ENCODE peak calls at places on chromosomes 13 and 19, in six cellular contexts. W is RPMI7951; J is activated CD4-positive, alpha-beta T cell treated with anti-CD3 and anti-CD28 coated beads for 48 hours; C is effector memory CD4-positive, alpha-beta T cell; I is transverse colon; T is ELF-1. L is an unnamed sample.

GRCh38 chr19:676343-677105 is at the start of gene FSTL3:
- DNase-seq in W (no peak), J (no peak), C (no peak), I (no peak), T (no peak), L (no peak)

GRCh38 chr13:42259515-42259914 is 12.4 kb upstream of the AKAP11 start:
- DNase-seq in W (no peak), J (no peak), C (no peak), I (no peak), T (no peak), L (no peak)

GRCh38 chr19:709965-710714 is 1.4 kb downstream of the PALM start:
- DNase-seq in W (no peak), J (no peak), C (no peak), I (no peak), T (no peak), L (no peak)

GRCh38 chr19:610071-610800 is 20.6 kb downstream of the HCN2 start:
- DNase-seq in W (peak; percentile 28), J (peak; percentile 53), C (peak; percentile 30), I (peak; percentile 52), T (no peak), L (peak; percentile 21)

GRCh38 chr13:51252954-51253531 is 30.8 kb downstream of the FAM124A start:
- DNase-seq in W (no peak), J (no peak), C (no peak), I (no peak), T (no peak), L (no peak)

GRCh38 chr19:54262066-54262465 is 5.0 kb upstream of the LILRB5 start:
- DNase-seq in W (no peak), J (no peak), C (no peak), I (no peak), T (no peak), L (no peak)

GRCh38 chr19:14198384-14199376 is 7.3 kb downstream of the ADGRL1 start:
- DNase-seq in W (no peak), J (no peak), C (no peak), I (no peak), T (no peak), L (no peak)

GRCh38 chr13:50617134-50617721 is 226.3 kb downstream of the DLEU7 start:
- DNase-seq in W (peak; percentile 85), J (no peak), C (no peak), I (no peak), T (no peak), L (no peak)

GRCh38 chr13:104616990-104617389 is 1550.8 kb upstream of the SLC10A2 start:
- DNase-seq in W (no peak), J (no peak), C (no peak), I (no peak), T (no peak), L (no peak)

GRCh38 chr13:113573065-113573464 is 11.5 kb upstream of the TFDP1 start:
- DNase-seq in W (no peak), J (no peak), C (no peak), I (no peak), T (no peak), L (no peak)

GRCh38 chr19:39163621-39164020 is 33.1 kb upstream of the NCCRP1 start:
- DNase-seq in W (no peak), J (no peak), C (no peak), I (no peak), T (no peak), L (no peak)

GRCh38 chr13:86932935-86933334 is 738.2 kb upstream of the SLITRK5 start:
- DNase-seq in W (no peak), J (no peak), C (no peak), I (no peak), T (peak; percentile 50), L (no peak)

GRCh38 chr13:60467098-60467497 is 70.1 kb downstream of the TDRD3 start:
- DNase-seq in W (no peak), J (no peak), C (no peak), I (no peak), T (no peak), L (no peak)

GRCh38 chr13:110521946-110522345 is 39.6 kb downstream of the RAB20 start:
- DNase-seq in W (no peak), J (no peak), C (no peak), I (no peak), T (no peak), L (no peak)

GRCh38 chr19:40502647-40503046 is 35.8 kb downstream of the SPTBN4 start:
- DNase-seq in W (no peak), J (no peak), C (no peak), I (peak; percentile 28), T (peak; percentile 57), L (no peak)

GRCh38 chr19:46211201-46211881 is 18.2 kb upstream of the IGFL1 start:
- DNase-seq in W (no peak), J (no peak), C (no peak), I (no peak), T (peak; percentile 96), L (no peak)

GRCh38 chr13:101267656-101268055 is 148.7 kb downstream of the NALCN start:
- DNase-seq in W (peak; percentile 89), J (no peak), C (no peak), I (no peak), T (no peak), L (no peak)

GRCh38 chr13:21738636-21739035 is 67.8 kb downstream of the FGF9 start:
- DNase-seq in W (no peak), J (no peak), C (no peak), I (no peak), T (no peak), L (no peak)

GRCh38 chr19:29843180-29844051 is 31.6 kb downstream of the CCNE1 start:
- DNase-seq in W (peak; percentile 26), J (peak; percentile 17), C (peak; percentile 15), I (peak; percentile 25), T (peak; percentile 82), L (no peak)

GRCh38 chr13:36986462-36987240 is 12.5 kb downstream of the ALG5 start:
- DNase-seq in W (peak; percentile 28), J (no peak), C (no peak), I (no peak), T (no peak), L (no peak)

GRCh38 chr13:46392967-46393366 is 5.9 kb upstream of the RUBCNL start:
- DNase-seq in W (no peak), J (no peak), C (no peak), I (no peak), T (no peak), L (no peak)

GRCh38 chr19:58317481-58318072 is 9.2 kb upstream of the ZSCAN22 start:
- DNase-seq in W (peak; percentile 53), J (no peak), C (no peak), I (no peak), T (no peak), L (no peak)

GRCh38 chr13:108448891-108449290 is 179.4 kb downstream of the TNFSF13B start:
- DNase-seq in W (no peak), J (no peak), C (no peak), I (no peak), T (no peak), L (no peak)

GRCh38 chr13:83881917-83882625 is at the start of gene SLITRK1:
- DNase-seq in W (peak; percentile 16), J (peak; percentile 27), C (no peak), I (no peak), T (peak; percentile 95), L (no peak)

GRCh38 chr19:14775855-14776254 is 2.5 kb downstream of the ADGRE2 start:
- DNase-seq in W (peak; percentile 69), J (no peak), C (no peak), I (peak; percentile 17), T (peak; percentile 5), L (no peak)

GRCh38 chr19:4456843-4457653 is 546 bp downstream of the UBXN6 start:
- DNase-seq in W (peak; percentile 44), J (peak; percentile 48), C (peak; percentile 41), I (peak; percentile 47), T (no peak), L (peak; percentile 58)

GRCh38 chr13:31236211-31236786 is 36.5 kb downstream of the B3GLCT start:
- DNase-seq in W (peak; percentile 38), J (no peak), C (no peak), I (no peak), T (no peak), L (no peak)

GRCh38 chr19:48806518-48806817 is 4.4 kb downstream of the BCAT2 start:
- DNase-seq in W (no peak), J (peak; percentile 50), C (no peak), I (no peak), T (peak; percentile 90), L (peak; percentile 27)

GRCh38 chr13:102291587-102292218 is 110.1 kb downstream of the FGF14 start:
- DNase-seq in W (peak; percentile 17), J (no peak), C (no peak), I (no peak), T (no peak), L (no peak)

GRCh38 chr19:4444765-4445741 is 12.5 kb downstream of the UBXN6 start:
- DNase-seq in W (no peak), J (no peak), C (no peak), I (no peak), T (no peak), L (no peak)